ENCODE peak calls at places on chromosomes 2 and 18, in four cellular contexts. One of them, this sample, is unnamed. For H3K4me1, the result is how much of the 10 kb centered on the place peaks cover.

GRCh38 chr2:152355411-152355831 is 20.4 kb downstream of the FMNL2 start:
- DNase-seq in BE2C: no peak
- DNase-seq in cardiac muscle cell: no peak
- DNase-seq in CD8-positive, alpha-beta T cell: no peak
- DNase-seq in this sample: no peak

GRCh38 chr2:58221909-58222308 is 19.2 kb downstream of the FANCL start:
- DNase-seq in BE2C: no peak
- DNase-seq in cardiac muscle cell: peak
- DNase-seq in CD8-positive, alpha-beta T cell: no peak
- DNase-seq in this sample: no peak

GRCh38 chr2:157055660-157056199 is 201.8 kb upstream of the GALNT5 start:
- DNase-seq in BE2C: no peak
- DNase-seq in cardiac muscle cell: peak
- DNase-seq in CD8-positive, alpha-beta T cell: no peak
- DNase-seq in this sample: peak

GRCh38 chr2:37829202-37829601 is 95.9 kb upstream of the RMDN2 start:
- DNase-seq in BE2C: no peak
- DNase-seq in cardiac muscle cell: peak
- DNase-seq in CD8-positive, alpha-beta T cell: no peak
- DNase-seq in this sample: peak

GRCh38 chr2:233350708-233351107 is 3.6 kb upstream of the DGKD start:
- DNase-seq in BE2C: peak
- DNase-seq in cardiac muscle cell: peak
- DNase-seq in CD8-positive, alpha-beta T cell: peak
- DNase-seq in this sample: peak

GRCh38 chr18:42182728-42183700 is 228.0 kb downstream of the PIK3C3 start:
- DNase-seq in BE2C: peak
- DNase-seq in cardiac muscle cell: peak
- DNase-seq in CD8-positive, alpha-beta T cell: no peak
- DNase-seq in this sample: peak

GRCh38 chr2:239555566-239555895 is 154.7 kb upstream of the HDAC4 start:
- DNase-seq in BE2C: no peak
- DNase-seq in cardiac muscle cell: no peak
- DNase-seq in CD8-positive, alpha-beta T cell: no peak
- DNase-seq in this sample: no peak

GRCh38 chr18:31044926-31045325 is 2.4 kb upstream of the DSC3 start:
- DNase-seq in BE2C: no peak
- DNase-seq in cardiac muscle cell: peak
- DNase-seq in CD8-positive, alpha-beta T cell: no peak
- DNase-seq in this sample: no peak

GRCh38 chr2:238894950-238895298 is 47.0 kb downstream of the TWIST2 start:
- DNase-seq in BE2C: no peak
- DNase-seq in cardiac muscle cell: no peak
- DNase-seq in CD8-positive, alpha-beta T cell: no peak
- DNase-seq in this sample: no peak

GRCh38 chr18:34626404-34627137 is 83.5 kb upstream of the DTNA start:
- DNase-seq in BE2C: no peak
- DNase-seq in cardiac muscle cell: no peak
- DNase-seq in CD8-positive, alpha-beta T cell: no peak
- DNase-seq in this sample: no peak

GRCh38 chr2:43950383-43951008 is 45.3 kb downstream of the LRPPRC start:
- DNase-seq in BE2C: peak
- DNase-seq in cardiac muscle cell: peak
- DNase-seq in CD8-positive, alpha-beta T cell: no peak
- DNase-seq in this sample: peak

GRCh38 chr2:229301229-229301628 is 30.1 kb upstream of the PID1 start:
- DNase-seq in BE2C: no peak
- DNase-seq in cardiac muscle cell: no peak
- DNase-seq in CD8-positive, alpha-beta T cell: no peak
- DNase-seq in this sample: no peak

GRCh38 chr2:216535454-216535995 is 36.9 kb downstream of the RPL37A start:
- DNase-seq in BE2C: no peak
- DNase-seq in cardiac muscle cell: peak
- DNase-seq in CD8-positive, alpha-beta T cell: no peak
- DNase-seq in this sample: no peak

GRCh38 chr2:158990397-158991209 is 22.2 kb downstream of the TANC1 start:
- DNase-seq in BE2C: no peak
- DNase-seq in cardiac muscle cell: peak
- DNase-seq in CD8-positive, alpha-beta T cell: no peak
- DNase-seq in this sample: no peak

GRCh38 chr18:56148373-56148772 is 490.0 kb downstream of the TXNL1 start:
- DNase-seq in BE2C: no peak
- DNase-seq in cardiac muscle cell: peak
- DNase-seq in CD8-positive, alpha-beta T cell: no peak
- DNase-seq in this sample: no peak

GRCh38 chr2:225276207-225276606 is 123.3 kb upstream of the NYAP2 start:
- DNase-seq in BE2C: no peak
- DNase-seq in cardiac muscle cell: no peak
- DNase-seq in CD8-positive, alpha-beta T cell: no peak
- DNase-seq in this sample: no peak

GRCh38 chr2:211512746-211513145 is 956.3 kb downstream of the CPS1 start:
- DNase-seq in BE2C: no peak
- DNase-seq in cardiac muscle cell: no peak
- DNase-seq in CD8-positive, alpha-beta T cell: no peak
- DNase-seq in this sample: no peak

GRCh38 chr2:212723226-212723625 is 184.6 kb upstream of the ERBB4 start:
- DNase-seq in BE2C: no peak
- DNase-seq in cardiac muscle cell: no peak
- DNase-seq in CD8-positive, alpha-beta T cell: no peak
- DNase-seq in this sample: no peak

DNA sequence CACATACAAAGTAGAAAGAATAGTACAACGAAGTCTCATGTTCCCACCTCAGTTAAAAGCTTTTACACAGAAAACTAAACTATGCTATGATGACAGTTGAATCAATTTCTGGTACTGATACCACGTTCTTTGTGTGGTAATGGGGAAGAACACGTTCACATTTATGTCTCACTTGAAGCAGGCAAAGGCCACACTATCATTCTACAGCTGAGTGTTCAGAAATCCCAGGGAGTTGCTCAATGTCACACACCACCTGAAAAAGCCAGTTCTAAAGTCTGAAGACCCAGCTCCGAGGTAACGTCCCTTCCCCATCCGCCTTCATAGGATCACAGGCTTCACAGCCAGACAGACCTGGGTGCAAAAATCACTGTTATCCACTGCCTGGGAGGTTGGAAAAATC is 8.9 kb downstream of the RNF149 start:
- DNase-seq in BE2C: no peak
- DNase-seq in cardiac muscle cell: no peak
- DNase-seq in CD8-positive, alpha-beta T cell: no peak
- DNase-seq in this sample: no peak
- H3K4me1 ChIP-seq in BE2C: under half
- H3K4me1 ChIP-seq in cardiac muscle cell: under half
- H3K4me1 ChIP-seq in CD8-positive, alpha-beta T cell: half or more
- H3K4me1 ChIP-seq in this sample: under half

GRCh38 chr2:46170611-46171385 is 126.4 kb upstream of the EPAS1 start:
- DNase-seq in BE2C: peak
- DNase-seq in cardiac muscle cell: no peak
- DNase-seq in CD8-positive, alpha-beta T cell: no peak
- DNase-seq in this sample: no peak
- H3K4me1 ChIP-seq in BE2C: under half
- H3K4me1 ChIP-seq in cardiac muscle cell: under half
- H3K4me1 ChIP-seq in CD8-positive, alpha-beta T cell: under half
- H3K4me1 ChIP-seq in this sample: under half

DNA sequence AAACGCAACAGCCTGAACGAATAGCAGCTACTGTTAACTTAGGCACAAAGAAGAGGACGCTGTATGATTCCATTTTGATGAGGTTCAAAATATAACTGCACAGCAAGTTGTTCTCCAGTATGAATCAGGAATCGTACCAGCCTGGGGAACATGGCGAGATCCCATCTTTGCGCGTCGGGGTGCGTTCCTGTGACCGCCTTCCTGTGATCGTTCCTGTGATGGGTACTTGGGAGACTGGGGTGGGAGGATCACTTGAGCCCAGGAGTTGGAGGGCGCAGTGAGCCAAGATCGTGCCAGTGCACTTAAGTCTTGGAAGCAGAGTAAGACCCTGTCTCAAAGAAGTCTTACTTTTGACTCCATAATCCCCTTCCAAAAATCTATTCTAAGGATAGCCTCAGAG is 951 bp upstream of the WDR33 start:
- DNase-seq in BE2C: no peak
- DNase-seq in cardiac muscle cell: no peak
- DNase-seq in CD8-positive, alpha-beta T cell: no peak
- DNase-seq in this sample: no peak
- H3K4me1 ChIP-seq in BE2C: under half
- H3K4me1 ChIP-seq in cardiac muscle cell: under half
- H3K4me1 ChIP-seq in CD8-positive, alpha-beta T cell: under half
- H3K4me1 ChIP-seq in this sample: under half

GRCh38 chr2:105789745-105790466 is 45.2 kb downstream of the NCK2 start:
- DNase-seq in BE2C: no peak
- DNase-seq in cardiac muscle cell: peak
- DNase-seq in CD8-positive, alpha-beta T cell: peak
- DNase-seq in this sample: no peak

GRCh38 chr2:105786231-105787230 is 41.8 kb downstream of the NCK2 start:
- DNase-seq in BE2C: no peak
- DNase-seq in cardiac muscle cell: no peak
- DNase-seq in CD8-positive, alpha-beta T cell: no peak
- DNase-seq in this sample: no peak

GRCh38 chr2:105785095-105785847 is 40.6 kb downstream of the NCK2 start:
- DNase-seq in BE2C: no peak
- DNase-seq in cardiac muscle cell: no peak
- DNase-seq in CD8-positive, alpha-beta T cell: no peak
- DNase-seq in this sample: no peak

GRCh38 chr2:105788670-105789290 is 44.1 kb downstream of the NCK2 start:
- DNase-seq in BE2C: no peak
- DNase-seq in cardiac muscle cell: peak
- DNase-seq in CD8-positive, alpha-beta T cell: no peak
- DNase-seq in this sample: no peak

GRCh38 chr2:105787376-105788318 is 42.9 kb downstream of the NCK2 start:
- DNase-seq in BE2C: no peak
- DNase-seq in cardiac muscle cell: no peak
- DNase-seq in CD8-positive, alpha-beta T cell: no peak
- DNase-seq in this sample: no peak
- H3K4me1 ChIP-seq in BE2C: under half
- H3K4me1 ChIP-seq in cardiac muscle cell: under half
- H3K4me1 ChIP-seq in CD8-positive, alpha-beta T cell: half or more
- H3K4me1 ChIP-seq in this sample: under half

DNA sequence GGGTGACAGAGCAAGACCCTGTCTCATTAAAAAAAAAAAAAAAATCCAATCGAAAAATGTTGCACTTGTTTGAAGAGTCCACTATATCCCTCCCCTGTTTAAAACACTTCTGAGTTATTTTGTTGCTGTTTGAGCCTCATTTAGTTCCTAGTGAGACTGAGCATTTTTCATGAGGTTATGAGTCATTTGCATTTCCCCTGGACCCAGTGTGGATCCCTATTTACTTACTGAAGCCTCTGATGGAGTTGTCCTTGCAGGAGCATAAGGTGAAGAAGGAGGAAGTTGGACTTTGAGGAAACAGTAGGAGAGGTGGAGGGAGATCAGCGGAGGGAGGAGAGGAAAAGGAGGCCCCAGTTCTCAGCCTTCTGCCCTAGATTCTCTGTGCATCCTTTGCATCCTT is 5.1 kb downstream of the CXCR1 start:
- DNase-seq in BE2C: no peak
- DNase-seq in cardiac muscle cell: no peak
- DNase-seq in CD8-positive, alpha-beta T cell: no peak
- DNase-seq in this sample: no peak
- H3K4me1 ChIP-seq in BE2C: under half
- H3K4me1 ChIP-seq in cardiac muscle cell: under half
- H3K4me1 ChIP-seq in CD8-positive, alpha-beta T cell: under half
- H3K4me1 ChIP-seq in this sample: under half

This sample was measured in SJCRH30.